ENCODE peak calls at places on chromosomes 11 and 22, in six cellular contexts. R is C1 segment of cervical spinal cord; Z is stimulated activated CD4-positive, alpha-beta T cell treated with anti-CD3 and anti-CD28 coated beads, Interleukin-1b, Interleukin-23, amount 100 ng/mL, for 4 hours; W is HEK293T; T is NCI-H774; N is smooth muscle cell of the brain vasculature. A is an unnamed sample.

GRCh38 chr11:107785401-107785800 is 73.2 kb downstream of the SLC35F2 start:
- DNase-seq in R (no peak), Z (no peak), W (no peak), T (no peak), N (no peak), A (no peak)

GRCh38 chr11:122267602-122268001 is 151.6 kb upstream of the BLID start:
- DNase-seq in R (no peak), Z (no peak), W (no peak), T (no peak), N (no peak), A (no peak)

GRCh38 chr11:12087075-12087775 is 23.2 kb upstream of the MICAL2 start:
- DNase-seq in R (no peak), Z (no peak), W (no peak), T (no peak), N (no peak), A (no peak)

GRCh38 chr22:30982501-30982900 is 13.4 kb downstream of the TUG1 start:
- DNase-seq in R (no peak), Z (no peak), W (no peak), T (no peak), N (no peak), A (no peak)

GRCh38 chr22:43399980-43400358 is 11.8 kb upstream of the MPPED1 start:
- DNase-seq in R (no peak), Z (no peak), W (no peak), T (no peak), N (no peak), A (no peak)

GRCh38 chr11:13463779-13464290 is 813 bp upstream of the BTBD10 start:
- DNase-seq in R (no peak), Z (no peak), W (no peak), T (no peak), N (no peak), A (no peak)

GRCh38 chr22:40637181-40638150 is 947 bp upstream of the MRTFA start:
- DNase-seq in R (no peak), Z (peak), W (peak), T (no peak), N (no peak), A (no peak)

GRCh38 chr11:4559527-4560440 is 14.8 kb downstream of the OR52M1 start:
- DNase-seq in R (no peak), Z (no peak), W (no peak), T (no peak), N (no peak), A (no peak)

GRCh38 chr11:118434123-118434552 is 2.2 kb upstream of the KMT2A start:
- DNase-seq in R (no peak), Z (no peak), W (no peak), T (peak), N (no peak), A (no peak)

GRCh38 chr11:83823461-83824025 is 537.4 kb upstream of the CCDC90B start:
- DNase-seq in R (no peak), Z (no peak), W (no peak), T (no peak), N (no peak), A (no peak)

GRCh38 chr11:68002943-68003845 is 703 bp downstream of the UNC93B1 start:
- DNase-seq in R (no peak), Z (peak), W (peak), T (peak), N (no peak), A (no peak)

GRCh38 chr11:18322818-18323570 is 627 bp downstream of the GTF2H1 start:
- DNase-seq in R (no peak), Z (no peak), W (no peak), T (no peak), N (no peak), A (no peak)

GRCh38 chr11:296976-297665 is 2.2 kb downstream of the IFITM5 start:
- DNase-seq in R (no peak), Z (no peak), W (no peak), T (no peak), N (no peak), A (no peak)

GRCh38 chr11:128424867-128425285 is 162.5 kb downstream of the ETS1 start:
- DNase-seq in R (no peak), Z (no peak), W (no peak), T (no peak), N (no peak), A (no peak)

GRCh38 chr11:61683961-61684869 is 4.0 kb downstream of the DAGLA start:
- DNase-seq in R (no peak), Z (no peak), W (no peak), T (no peak), N (no peak), A (peak)

A was measured in caudate nucleus.